ENCODE peak calls at places on chromosomes 11 and 22, in eight cellular contexts. T, O, R, Z, C, Q, F and V are unnamed samples.

GRCh38 chr11:100739636-100740035 is 52.5 kb downstream of the ARHGAP42 start:
- DNase-seq in Q (no peak), O (no peak), F (no peak), T (no peak), C (no peak), Z (peak; percentile 84), R (no peak), V (no peak)

GRCh38 chr11:79090191-79090590 is 350.6 kb downstream of the TENM4 start:
- DNase-seq in C (no peak), O (no peak), Q (no peak), T (no peak), F (no peak), Z (no peak), R (no peak), V (no peak)

GRCh38 chr11:8917157-8917820 is 6.3 kb downstream of the AKIP1 start:
- DNase-seq in R (no peak), Z (peak; percentile 92), C (no peak), O (no peak), F (no peak), Q (no peak), T (no peak), V (no peak)

GRCh38 chr11:83540112-83540675 is 254.0 kb upstream of the CCDC90B start:
- DNase-seq in C (no peak), O (no peak), R (no peak), Z (no peak), F (no peak), T (no peak), Q (no peak), V (no peak)

GRCh38 chr22:20783844-20784723 is 10.2 kb downstream of the SERPIND1 start:
- DNase-seq in R (no peak), F (no peak), Q (no peak), C (peak; percentile 27), Z (peak; percentile 21), O (peak; percentile 52), T (no peak), V (no peak)

GRCh38 chr11:134731562-134731961 is 319.5 kb upstream of the B3GAT1 start:
- DNase-seq in R (no peak), O (no peak), Z (no peak), T (no peak), F (no peak), Q (no peak), C (no peak), V (no peak)

GRCh38 chr22:39643311-39644083 is 72.9 kb downstream of the CACNA1I start:
- DNase-seq in F (no peak), O (no peak), Q (no peak), T (no peak), R (no peak), Z (no peak), C (no peak), V (no peak)

GRCh38 chr11:68353118-68353517 is 40.7 kb downstream of the LRP5 start:
- DNase-seq in R (no peak), Z (no peak), T (no peak), Q (no peak), C (no peak), O (no peak), F (no peak), V (no peak)

GRCh38 chr11:105230586-105230985 is 91.0 kb upstream of the CARD18 start:
- DNase-seq in F (no peak), O (no peak), C (no peak), T (no peak), Q (no peak), Z (no peak), R (no peak), V (no peak)

GRCh38 chr11:96486890-96487633 is 97.2 kb downstream of the JRKL start:
- DNase-seq in T (no peak), F (no peak), Q (no peak), O (no peak), Z (peak; percentile 42), R (no peak), C (no peak), V (no peak)

GRCh38 chr11:134737563-134738510 is 325.8 kb upstream of the B3GAT1 start:
- DNase-seq in C (no peak), T (no peak), Z (no peak), O (no peak), Q (no peak), R (no peak), F (no peak), V (no peak)

GRCh38 chr11:22787565-22788162 is 41.9 kb downstream of the SVIP start:
- DNase-seq in T (no peak), C (no peak), R (no peak), Z (peak; percentile 19), Q (peak; percentile 31), O (peak; percentile 54), F (no peak), V (no peak)

GRCh38 chr22:42271191-42271813 is 849 bp upstream of the TCF20 start:
- DNase-seq in Z (no peak), T (no peak), F (no peak), Q (no peak), O (no peak), R (no peak), C (no peak), V (no peak)

GRCh38 chr22:17717708-17718107 is 56.6 kb downstream of the BID start:
- DNase-seq in Z (no peak), Q (no peak), O (no peak), T (no peak), C (no peak), F (no peak), R (no peak), V (no peak)

GRCh38 chr22:49010086-49010863 is 817.4 kb downstream of the BRD1 start:
- DNase-seq in Q (no peak), Z (no peak), R (peak; percentile 13), C (no peak), O (no peak), T (no peak), F (no peak), V (no peak)